ENCODE peak calls at places on chromosome 10, in nine cellular contexts. K, H, D, I, A, T, S, G and M are unnamed samples.

GRCh38 chr10:62577666-62578291 is 203.6 kb downstream of the ZNF365 start:
- DNase-seq in K (no peak), H (no peak), D (no peak), I (no peak), A (no peak), T (no peak), S (no peak), G (no peak), M (peak; percentile 80)

GRCh38 chr10:121188005-121188404 is 336.8 kb downstream of the WDR11 start:
- DNase-seq in K (no peak), H (no peak), D (no peak), I (no peak), A (no peak), T (no peak), S (no peak), G (no peak), M (no peak)

GRCh38 chr10:19628767-19629443 is 187.3 kb upstream of the PLXDC2 start:
- DNase-seq in K (no peak), H (no peak), D (no peak), I (no peak), A (no peak), T (no peak), S (no peak), G (no peak), M (no peak)

GRCh38 chr10:1197384-1197783 is 141.2 kb downstream of the WDR37 start:
- DNase-seq in K (no peak), H (no peak), D (no peak), I (no peak), A (no peak), T (no peak), S (no peak), G (no peak), M (no peak)

GRCh38 chr10:95742529-95742884 is 13.5 kb upstream of the ENTPD1 start:
- DNase-seq in K (no peak), H (no peak), D (no peak), I (peak; percentile 67), A (no peak), T (no peak), S (no peak), G (no peak), M (peak; percentile 73)

GRCh38 chr10:35089641-35090161 is 440 bp downstream of the CUL2 start:
- DNase-seq in K (peak; percentile 4), H (no peak), D (peak; percentile 0), I (no peak), A (peak; percentile 53), T (peak; percentile 23), S (no peak), G (peak; percentile 1), M (no peak)

GRCh38 chr10:84269773-84270172 is 24.9 kb downstream of the RGR start:
- DNase-seq in K (no peak), H (no peak), D (no peak), I (no peak), A (no peak), T (peak; percentile 79), S (no peak), G (no peak), M (peak; percentile 75)

GRCh38 chr10:95793401-95794045 is 37.6 kb downstream of the ENTPD1 start:
- DNase-seq in K (no peak), H (no peak), D (no peak), I (peak; percentile 18), A (no peak), T (no peak), S (no peak), G (no peak), M (no peak)

GRCh38 chr10:48599830-48600134 is 5.1 kb downstream of the ARHGAP22 start:
- DNase-seq in K (no peak), H (no peak), D (no peak), I (no peak), A (no peak), T (no peak), S (no peak), G (no peak), M (no peak)

GRCh38 chr10:33376976-33377657 is 42.6 kb upstream of the NRP1 start:
- DNase-seq in K (no peak), H (no peak), D (no peak), I (no peak), A (no peak), T (peak; percentile 82), S (no peak), G (no peak), M (peak; percentile 21)

GRCh38 chr10:78433063-78433717 is 399.5 kb downstream of the RPS24 start:
- DNase-seq in K (no peak), H (no peak), D (no peak), I (no peak), A (no peak), T (no peak), S (no peak), G (no peak), M (no peak)

GRCh38 chr10:48285710-48286109 is 11.2 kb upstream of the FRMPD2 start:
- DNase-seq in K (no peak), H (no peak), D (no peak), I (no peak), A (no peak), T (no peak), S (no peak), G (no peak), M (no peak)

DNA sequence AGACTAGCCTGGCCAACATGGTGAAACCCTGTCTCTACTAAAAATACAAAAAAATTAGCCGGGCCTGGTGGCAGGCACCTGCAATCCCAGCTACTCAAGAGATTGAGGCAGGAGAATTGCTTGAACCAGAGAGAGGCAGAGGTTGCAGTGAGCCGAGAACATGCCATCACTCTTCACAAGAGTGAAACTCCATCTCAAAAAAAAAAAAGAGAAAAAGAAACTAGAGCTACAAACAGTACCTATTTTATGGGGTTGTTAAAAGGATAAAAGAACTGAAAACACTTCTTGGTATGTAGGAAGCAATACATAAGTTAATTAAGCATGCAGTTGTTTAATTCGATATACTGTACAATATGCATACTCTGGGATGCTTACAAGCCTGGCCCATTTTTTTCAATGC is 216.9 kb downstream of the SORCS1 start:
- DNase-seq in K (no peak), H (no peak), D (no peak), I (no peak), A (no peak), T (no peak), S (no peak), G (no peak), M (no peak)
- H3K27me3 ChIP-seq in K (no peaks in the 10 kb centered on the region), H (no peaks in the 10 kb centered on the region), D (no peaks in the 10 kb centered on the region), I (no peaks in the 10 kb centered on the region), A (no peaks in the 10 kb centered on the region), T (no peaks in the 10 kb centered on the region), S (no peaks in the 10 kb centered on the region), G (no peaks in the 10 kb centered on the region), M (no peaks in the 10 kb centered on the region)

GRCh38 chr10:57142925-57143576 is 782.0 kb upstream of the ZWINT start:
- DNase-seq in K (no peak), H (no peak), D (no peak), I (no peak), A (no peak), T (no peak), S (no peak), G (no peak), M (no peak)

GRCh38 chr10:57145548-57145947 is 784.5 kb upstream of the ZWINT start:
- DNase-seq in K (no peak), H (no peak), D (no peak), I (no peak), A (no peak), T (no peak), S (no peak), G (no peak), M (no peak)

DNA sequence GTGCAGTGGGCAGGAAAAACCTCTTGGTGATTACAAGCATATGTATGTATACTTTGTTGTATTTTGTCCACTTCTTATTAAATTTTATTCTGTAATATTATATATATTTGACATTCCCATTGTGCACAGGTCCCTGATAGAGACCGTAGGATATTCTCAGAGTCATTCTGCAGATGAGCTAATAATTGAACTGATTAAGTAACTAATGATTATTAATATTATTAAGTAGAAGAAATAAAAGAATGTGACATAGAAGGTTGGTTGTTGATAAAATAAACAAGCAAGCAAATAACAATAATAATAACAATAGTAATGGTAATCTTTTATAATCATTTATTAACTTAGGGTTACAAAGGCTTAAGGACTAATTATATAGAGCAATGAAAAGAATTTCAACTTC is 780.6 kb upstream of the ZWINT start:
- DNase-seq in K (no peak), H (no peak), D (no peak), I (no peak), A (no peak), T (no peak), S (no peak), G (no peak), M (no peak)
- H3K27me3 ChIP-seq in K (no peaks in the 10 kb centered on the region), H (no peaks in the 10 kb centered on the region), D (no peaks in the 10 kb centered on the region), I (no peaks in the 10 kb centered on the region), A (no peaks in the 10 kb centered on the region), T (no peaks in the 10 kb centered on the region), S (no peaks in the 10 kb centered on the region), G (no peaks in the 10 kb centered on the region), M (no peaks in the 10 kb centered on the region)

DNA sequence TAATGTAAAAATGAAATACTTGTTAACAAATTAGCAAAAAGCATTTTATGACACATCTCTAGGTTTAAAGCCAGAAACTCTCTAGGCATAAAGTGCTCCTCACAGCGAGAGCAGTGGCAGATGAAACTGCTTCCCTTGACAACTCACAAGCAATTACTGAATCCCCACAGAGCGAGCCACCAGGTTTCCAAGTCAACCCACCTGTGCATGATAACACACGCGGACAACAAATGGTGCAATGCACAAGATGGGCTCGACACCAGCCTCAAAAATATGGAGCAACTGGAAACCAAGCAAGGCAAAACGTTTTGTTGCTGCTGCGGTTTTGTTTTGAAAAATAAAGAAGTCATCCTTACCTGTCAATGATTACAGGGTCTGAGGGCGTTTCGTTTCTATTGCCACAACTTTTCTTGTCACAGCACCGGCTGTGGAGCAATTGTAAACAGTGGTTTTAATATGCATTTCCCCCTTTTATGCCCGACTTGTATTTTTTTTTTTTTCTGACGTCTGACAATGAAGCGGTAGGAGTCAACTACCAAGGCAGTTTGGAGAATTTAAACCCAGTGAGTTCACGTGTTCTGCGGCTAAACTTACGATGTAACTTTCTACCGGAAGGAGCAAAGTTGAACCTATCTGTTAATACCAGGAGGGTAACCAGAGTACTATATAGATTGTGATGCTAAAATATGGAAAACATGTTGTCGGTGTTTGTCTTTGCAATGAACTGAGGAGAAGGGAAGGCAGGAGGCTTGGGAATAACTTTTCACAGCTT is 7.0 kb downstream of the EBF3 start:
- DNase-seq in K (no peak), H (no peak), D (no peak), I (no peak), A (no peak), T (no peak), S (no peak), G (no peak), M (no peak)
- H3K27me3 ChIP-seq in K (peaks cover 12% of the 10 kb centered on the region), H (peaks cover 54% of the 10 kb centered on the region), D (peaks cover 91% of the 10 kb centered on the region), I (peaks cover 73% of the 10 kb centered on the region), A (peaks cover 37% of the 10 kb centered on the region), T (peaks cover 37% of the 10 kb centered on the region), S (peaks cover 47% of the 10 kb centered on the region), G (peaks cover 45% of the 10 kb centered on the region), M (peaks cover 46% of the 10 kb centered on the region)

DNA sequence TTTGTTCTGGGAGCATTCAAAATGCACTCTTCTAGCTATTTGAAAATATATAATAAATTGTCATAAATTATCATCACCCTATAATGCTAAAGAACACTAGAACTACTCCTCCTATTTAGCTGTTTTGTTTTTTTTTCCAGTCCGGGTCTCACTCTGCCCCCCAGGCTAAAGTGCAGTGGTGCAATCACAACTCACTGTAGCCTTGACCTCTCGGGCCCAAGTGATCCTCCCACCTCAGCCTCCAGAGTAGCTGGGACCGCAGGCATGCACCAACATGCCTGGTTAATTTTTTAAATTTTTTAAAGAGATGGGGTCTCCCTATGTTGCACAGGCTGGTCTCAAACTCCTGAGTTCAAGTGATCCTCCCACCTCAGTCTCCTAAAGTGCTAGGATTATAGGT is 41.1 kb upstream of the MTPAP start:
- DNase-seq in K (no peak), H (no peak), D (no peak), I (no peak), A (no peak), T (no peak), S (no peak), G (no peak), M (no peak)
- H3K27me3 ChIP-seq in K (no peaks in the 10 kb centered on the region), H (peaks cover 7% of the 10 kb centered on the region), D (no peaks in the 10 kb centered on the region), I (peaks cover 7% of the 10 kb centered on the region), A (no peaks in the 10 kb centered on the region), T (no peaks in the 10 kb centered on the region), S (no peaks in the 10 kb centered on the region), G (no peaks in the 10 kb centered on the region), M (no peaks in the 10 kb centered on the region)